ENCODE peak calls at places on chromosomes 2 and 18, in six cellular contexts. One of them, this sample, is unnamed.

GRCh38 chr2:116094196-116094595 is 1651.8 kb downstream of the DPP10 start:
- DNase-seq in tibial artery: no peak
- DNase-seq in PC-3: no peak
- DNase-seq in MM.1S: no peak
- DNase-seq in AG04450: no peak
- DNase-seq in HCT116: no peak
- DNase-seq in this sample: no peak

GRCh38 chr18:48621240-48621639 is 82.4 kb downstream of the CTIF start:
- DNase-seq in tibial artery: no peak
- DNase-seq in PC-3: peak; percentile 11
- DNase-seq in MM.1S: no peak
- DNase-seq in AG04450: peak; percentile 59
- DNase-seq in HCT116: no peak
- DNase-seq in this sample: no peak

GRCh38 chr2:9548506-9548905 is 7.1 kb downstream of the ADAM17 start:
- DNase-seq in tibial artery: no peak
- DNase-seq in PC-3: no peak
- DNase-seq in MM.1S: peak; percentile 67
- DNase-seq in AG04450: no peak
- DNase-seq in HCT116: no peak
- DNase-seq in this sample: no peak

GRCh38 chr2:198374375-198375072 is 570.1 kb downstream of the PLCL1 start:
- DNase-seq in tibial artery: no peak
- DNase-seq in PC-3: peak; percentile 53
- DNase-seq in MM.1S: peak; percentile 58
- DNase-seq in AG04450: peak; percentile 50
- DNase-seq in HCT116: no peak
- DNase-seq in this sample: no peak

GRCh38 chr2:67295851-67296250 is 101.3 kb upstream of the ETAA1 start:
- DNase-seq in tibial artery: no peak
- DNase-seq in PC-3: peak; percentile 50
- DNase-seq in MM.1S: no peak
- DNase-seq in AG04450: no peak
- DNase-seq in HCT116: no peak
- DNase-seq in this sample: no peak

GRCh38 chr18:49047540-49047939 is 96.8 kb upstream of the SMAD7 start:
- DNase-seq in tibial artery: no peak
- DNase-seq in PC-3: no peak
- DNase-seq in MM.1S: no peak
- DNase-seq in AG04450: no peak
- DNase-seq in HCT116: no peak
- DNase-seq in this sample: no peak

GRCh38 chr2:217773539-217773938 is 229.3 kb downstream of the TNS1 start:
- DNase-seq in tibial artery: no peak
- DNase-seq in PC-3: no peak
- DNase-seq in MM.1S: no peak
- DNase-seq in AG04450: no peak
- DNase-seq in HCT116: no peak
- DNase-seq in this sample: no peak

GRCh38 chr2:168039885-168040284 is 207.5 kb downstream of the STK39 start:
- DNase-seq in tibial artery: no peak
- DNase-seq in PC-3: no peak
- DNase-seq in MM.1S: no peak
- DNase-seq in AG04450: no peak
- DNase-seq in HCT116: no peak
- DNase-seq in this sample: no peak

GRCh38 chr18:58937204-58937603 is 72.5 kb downstream of the ZNF532 start:
- DNase-seq in tibial artery: no peak
- DNase-seq in PC-3: no peak
- DNase-seq in MM.1S: no peak
- DNase-seq in AG04450: no peak
- DNase-seq in HCT116: no peak
- DNase-seq in this sample: no peak

GRCh38 chr2:37925063-37925897 is at the start of gene RMDN2:
- DNase-seq in tibial artery: peak; percentile 92
- DNase-seq in PC-3: peak; percentile 90
- DNase-seq in MM.1S: peak; percentile 94
- DNase-seq in AG04450: peak; percentile 81
- DNase-seq in HCT116: peak; percentile 81
- DNase-seq in this sample: peak; percentile 95

GRCh38 chr2:20430461-20431302 is 16.2 kb upstream of the RHOB start:
- DNase-seq in tibial artery: peak; percentile 10
- DNase-seq in PC-3: peak; percentile 81
- DNase-seq in MM.1S: no peak
- DNase-seq in AG04450: no peak
- DNase-seq in HCT116: no peak
- DNase-seq in this sample: peak; percentile 20

GRCh38 chr18:79528846-79529245 is 133.1 kb downstream of the NFATC1 start:
- DNase-seq in tibial artery: peak; percentile 75
- DNase-seq in PC-3: peak; percentile 78
- DNase-seq in MM.1S: peak; percentile 19
- DNase-seq in AG04450: peak; percentile 15
- DNase-seq in HCT116: peak; percentile 21
- DNase-seq in this sample: peak; percentile 81

GRCh38 chr2:60659026-60659425 is 97.0 kb upstream of the PAPOLG start:
- DNase-seq in tibial artery: no peak
- DNase-seq in PC-3: peak; percentile 14
- DNase-seq in MM.1S: no peak
- DNase-seq in AG04450: no peak
- DNase-seq in HCT116: no peak
- DNase-seq in this sample: no peak

GRCh38 chr2:229974271-229974670 is 52.0 kb downstream of the FBXO36 start:
- DNase-seq in tibial artery: no peak
- DNase-seq in PC-3: no peak
- DNase-seq in MM.1S: no peak
- DNase-seq in AG04450: peak; percentile 24
- DNase-seq in HCT116: no peak
- DNase-seq in this sample: no peak

GRCh38 chr2:24365051-24365450 is 4.7 kb upstream of the ITSN2 start:
- DNase-seq in tibial artery: peak; percentile 92
- DNase-seq in PC-3: peak; percentile 42
- DNase-seq in MM.1S: no peak
- DNase-seq in AG04450: no peak
- DNase-seq in HCT116: no peak
- DNase-seq in this sample: peak; percentile 89

GRCh38 chr2:11998626-11999378 is 252.4 kb downstream of the LPIN1 start:
- DNase-seq in tibial artery: no peak
- DNase-seq in PC-3: peak; percentile 17
- DNase-seq in MM.1S: no peak
- DNase-seq in AG04450: no peak
- DNase-seq in HCT116: no peak
- DNase-seq in this sample: no peak

GRCh38 chr2:24362253-24362652 is 1.9 kb upstream of the ITSN2 start:
- DNase-seq in tibial artery: no peak
- DNase-seq in PC-3: no peak
- DNase-seq in MM.1S: no peak
- DNase-seq in AG04450: no peak
- DNase-seq in HCT116: no peak
- DNase-seq in this sample: no peak

GRCh38 chr2:174863183-174863582 is 98.9 kb upstream of the CHRNA1 start:
- DNase-seq in tibial artery: no peak
- DNase-seq in PC-3: no peak
- DNase-seq in MM.1S: no peak
- DNase-seq in AG04450: no peak
- DNase-seq in HCT116: no peak
- DNase-seq in this sample: no peak

GRCh38 chr2:174858745-174859144 is 94.5 kb upstream of the CHRNA1 start:
- DNase-seq in tibial artery: no peak
- DNase-seq in PC-3: no peak
- DNase-seq in MM.1S: no peak
- DNase-seq in AG04450: no peak
- DNase-seq in HCT116: no peak
- DNase-seq in this sample: no peak

GRCh38 chr2:174856447-174856846 is 92.2 kb upstream of the CHRNA1 start:
- DNase-seq in tibial artery: no peak
- DNase-seq in PC-3: no peak
- DNase-seq in MM.1S: no peak
- DNase-seq in AG04450: no peak
- DNase-seq in HCT116: no peak
- DNase-seq in this sample: no peak

GRCh38 chr2:174859563-174860169 is 95.4 kb upstream of the CHRNA1 start:
- DNase-seq in tibial artery: no peak
- DNase-seq in PC-3: no peak
- DNase-seq in MM.1S: no peak
- DNase-seq in AG04450: no peak
- DNase-seq in HCT116: no peak
- DNase-seq in this sample: no peak
- H3K27ac ChIP-seq in tibial artery: no peak overlapping the region
- H3K27ac ChIP-seq in PC-3: no peak overlapping the region
- H3K27ac ChIP-seq in MM.1S: no peak overlapping the region
- H3K27ac ChIP-seq in AG04450: no peak overlapping the region
- H3K27ac ChIP-seq in HCT116: no peak overlapping the region
- H3K27ac ChIP-seq in this sample: no peak overlapping the region

DNA sequence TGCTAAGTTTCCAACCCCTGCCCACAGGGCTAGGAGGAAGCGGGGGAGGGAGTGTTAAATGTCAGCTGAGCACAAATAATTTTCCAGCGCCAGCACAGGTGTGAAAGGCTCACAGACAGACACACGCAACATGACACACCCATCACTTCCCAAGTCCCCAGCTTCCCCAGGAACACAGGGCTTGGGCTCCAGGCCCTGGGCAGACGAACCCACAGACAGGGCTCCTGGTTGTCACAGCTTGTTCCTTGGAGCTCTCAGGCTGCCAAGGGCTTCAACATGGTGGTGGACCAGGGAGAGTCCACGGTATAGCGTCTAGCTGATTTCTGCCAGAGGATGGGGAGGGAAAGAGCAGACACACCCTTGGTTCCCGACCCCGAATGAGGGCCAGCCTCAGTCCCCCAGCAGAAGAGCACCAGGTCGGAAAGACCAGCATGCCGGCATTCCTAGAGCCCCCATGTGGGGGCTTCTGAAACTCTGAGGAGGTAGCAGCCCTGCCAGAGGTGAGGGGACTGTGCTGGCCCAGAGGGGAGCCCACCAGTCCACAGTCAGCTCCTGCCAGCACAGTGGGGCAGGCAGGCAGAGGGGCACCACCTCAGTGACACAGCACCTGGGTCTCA is 1.9 kb downstream of the DUSP2 start:
- DNase-seq in tibial artery: peak; percentile 40
- DNase-seq in PC-3: no peak
- DNase-seq in MM.1S: no peak
- DNase-seq in AG04450: no peak
- DNase-seq in HCT116: no peak
- DNase-seq in this sample: peak; percentile 34
- H3K27ac ChIP-seq in tibial artery: no peak overlapping the region
- H3K27ac ChIP-seq in PC-3: no peak overlapping the region
- H3K27ac ChIP-seq in MM.1S: no peak overlapping the region
- H3K27ac ChIP-seq in AG04450: no peak overlapping the region
- H3K27ac ChIP-seq in HCT116: peak overlapping the region; percentile 92
- H3K27ac ChIP-seq in this sample: no peak overlapping the region

DNA sequence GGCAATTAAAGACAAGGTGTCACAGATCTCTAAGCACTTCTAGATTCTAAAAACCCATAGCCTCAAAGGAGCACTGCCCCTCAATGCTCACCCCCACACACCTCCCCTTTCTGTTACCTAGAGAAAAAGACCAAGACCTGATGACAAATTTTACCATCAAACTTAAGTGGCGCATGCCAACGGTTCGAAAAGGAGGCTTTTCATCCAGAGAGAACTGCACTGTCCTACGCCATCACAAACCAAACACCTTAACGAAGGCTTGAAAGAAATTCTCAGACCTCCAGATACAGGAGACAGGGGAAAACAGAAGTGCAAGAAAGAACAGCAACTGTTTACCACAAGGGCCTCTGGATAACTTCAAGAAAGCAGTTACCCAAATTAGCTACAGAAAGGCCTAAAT is 2.0 kb upstream of the ZC3H6 start:
- DNase-seq in tibial artery: no peak
- DNase-seq in PC-3: no peak
- DNase-seq in MM.1S: no peak
- DNase-seq in AG04450: no peak
- DNase-seq in HCT116: no peak
- DNase-seq in this sample: no peak
- H3K27ac ChIP-seq in tibial artery: no peak overlapping the region
- H3K27ac ChIP-seq in PC-3: no peak overlapping the region
- H3K27ac ChIP-seq in MM.1S: no peak overlapping the region
- H3K27ac ChIP-seq in AG04450: no peak overlapping the region
- H3K27ac ChIP-seq in HCT116: no peak overlapping the region
- H3K27ac ChIP-seq in this sample: no peak overlapping the region

DNA sequence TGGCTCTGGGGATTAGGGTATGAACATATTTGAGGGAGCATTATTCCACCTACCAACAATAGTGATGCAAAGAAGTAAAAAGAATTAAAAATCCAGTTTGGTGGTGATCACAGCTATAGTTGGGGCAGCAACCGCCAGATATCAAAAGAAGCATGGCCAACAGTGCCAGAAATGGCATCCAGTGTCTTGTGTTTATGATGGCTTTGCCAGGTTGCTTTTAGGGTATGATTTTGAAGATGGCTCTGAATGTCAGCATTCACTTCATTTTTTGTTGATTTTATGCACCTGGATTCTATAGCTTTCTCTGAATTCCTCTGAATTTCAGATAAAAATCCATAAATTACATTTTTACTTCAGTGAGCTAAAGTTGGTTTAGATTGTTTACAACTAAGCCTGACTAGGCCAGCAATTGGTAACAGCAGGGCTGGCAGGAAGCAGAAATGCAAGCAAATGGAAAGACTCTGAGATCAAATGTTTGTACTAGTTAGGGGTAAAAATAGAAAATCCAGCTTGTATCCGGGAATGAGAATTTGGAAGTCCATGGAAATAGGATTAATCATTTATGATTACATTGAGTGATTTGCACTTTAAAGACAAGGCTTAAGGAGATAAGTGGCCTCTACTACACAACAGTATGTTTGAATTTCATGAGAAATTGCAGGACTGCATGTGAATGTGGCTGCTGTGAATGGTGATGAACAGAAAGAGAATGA is 40.4 kb downstream of the COL3A1 start:
- DNase-seq in tibial artery: no peak
- DNase-seq in PC-3: no peak
- DNase-seq in MM.1S: no peak
- DNase-seq in AG04450: peak; percentile 51
- DNase-seq in HCT116: no peak
- DNase-seq in this sample: no peak
- H3K27ac ChIP-seq in tibial artery: peak overlapping the region; percentile 47
- H3K27ac ChIP-seq in PC-3: no peak overlapping the region
- H3K27ac ChIP-seq in MM.1S: no peak overlapping the region
- H3K27ac ChIP-seq in AG04450: peak overlapping the region; percentile 40
- H3K27ac ChIP-seq in HCT116: no peak overlapping the region
- H3K27ac ChIP-seq in this sample: peak overlapping the region; percentile 85

DNA sequence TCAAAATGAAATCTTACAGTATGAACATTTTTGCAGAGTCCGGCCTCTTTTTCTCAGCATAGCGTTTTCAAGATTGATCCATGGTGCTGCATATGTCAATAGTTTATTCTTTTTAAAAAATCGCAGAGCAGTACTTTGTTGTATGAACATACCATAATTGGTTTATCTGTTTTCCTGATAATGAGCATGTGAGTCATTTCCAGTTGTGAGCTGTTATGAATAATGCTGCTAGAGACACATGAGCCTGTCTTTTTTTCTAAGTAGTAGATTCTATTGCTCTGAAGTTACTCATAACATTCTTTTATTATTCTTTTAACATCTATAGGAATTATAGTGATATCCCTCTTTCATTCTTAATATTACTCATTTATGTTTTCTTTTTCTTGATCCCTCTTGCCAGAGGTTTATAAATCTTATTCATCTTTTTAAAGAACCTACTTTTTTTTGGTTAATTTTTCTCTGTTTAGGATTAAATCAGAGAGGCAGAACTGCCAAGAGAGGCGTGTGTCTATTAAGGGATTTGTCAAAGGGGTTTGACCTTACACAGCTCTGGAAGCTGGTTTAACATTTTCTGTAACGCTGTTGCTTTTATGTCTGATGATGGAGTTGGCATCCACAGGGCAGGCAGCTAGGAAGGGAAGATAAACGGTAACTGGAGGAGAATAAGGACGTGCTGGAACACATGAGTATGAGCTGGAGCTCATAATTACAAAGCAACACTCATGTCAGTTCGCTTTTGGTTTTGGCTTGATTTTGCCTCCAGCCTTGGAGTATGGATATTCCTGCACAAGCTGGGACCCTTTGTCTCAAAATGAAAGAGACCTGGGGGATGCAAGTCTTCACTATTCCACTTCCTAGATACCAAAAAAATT is 47.5 kb downstream of the MGAT5 start:
- DNase-seq in tibial artery: no peak
- DNase-seq in PC-3: peak; percentile 8
- DNase-seq in MM.1S: no peak
- DNase-seq in AG04450: no peak
- DNase-seq in HCT116: no peak
- DNase-seq in this sample: no peak
- H3K27ac ChIP-seq in tibial artery: peak overlapping the region; percentile 43
- H3K27ac ChIP-seq in PC-3: no peak overlapping the region
- H3K27ac ChIP-seq in MM.1S: no peak overlapping the region
- H3K27ac ChIP-seq in AG04450: no peak overlapping the region
- H3K27ac ChIP-seq in HCT116: no peak overlapping the region
- H3K27ac ChIP-seq in this sample: no peak overlapping the region

This sample was measured in aorta.